ENCODE peak calls at places on chromosomes 16 and 17, in seven cellular contexts. Q is left cardiac atrium; B is thyroid gland; I is mesenteric fat pad; X is activated naive CD8-positive, alpha-beta T cell treated with anti-CD3 and anti-CD28 coated beads for 36 hours; P is stimulated activated naive CD4-positive, alpha-beta T cell treated with Interleukin-2 at 50 U/mL for 16 hours; H is BE2C. N is an unnamed sample.

GRCh38 chr16:69131167-69131748 is 1.1 kb downstream of the CHTF8 start:
- DNase-seq in X (no peak), I (no peak), H (peak), B (no peak), P (no peak), Q (no peak), N (no peak)

GRCh38 chr17:59371426-59372099 is 40.1 kb downstream of the YPEL2 start:
- DNase-seq in B (peak), Q (peak), I (no peak), H (no peak), P (no peak), X (no peak), N (peak)

GRCh38 chr16:1049976-1050247 is 22.6 kb upstream of the SSTR5 start:
- DNase-seq in Q (no peak), I (no peak), H (no peak), B (no peak), X (no peak), P (no peak), N (no peak)

GRCh38 chr17:28705074-28705659 is 6.5 kb downstream of the PROCA1 start:
- DNase-seq in B (no peak), I (no peak), P (no peak), Q (no peak), H (no peak), X (no peak), N (no peak)

GRCh38 chr17:27572665-27573064 is 58.3 kb upstream of the LGALS9 start:
- DNase-seq in Q (no peak), P (peak), I (no peak), X (peak), H (no peak), B (no peak), N (no peak)

GRCh38 chr16:67884684-67885083 is at the start of gene NRN1L:
- DNase-seq in P (no peak), H (peak), X (no peak), Q (peak), B (peak), I (peak), N (peak)

GRCh38 chr16:87585452-87586200 is 16.7 kb upstream of the JPH3 start:
- DNase-seq in P (no peak), B (no peak), I (no peak), H (no peak), Q (no peak), X (no peak), N (no peak)

GRCh38 chr16:79767597-79768280 is 167.2 kb upstream of the MAF start:
- DNase-seq in Q (no peak), I (no peak), B (peak), H (no peak), P (no peak), X (no peak), N (no peak)

GRCh38 chr17:17748179-17748578 is 66.9 kb downstream of the RAI1 start:
- DNase-seq in Q (no peak), X (no peak), H (no peak), B (no peak), I (no peak), P (no peak), N (no peak)

GRCh38 chr16:70659953-70660671 is 13.8 kb downstream of the IL34 start:
- DNase-seq in B (no peak), X (no peak), I (peak), Q (no peak), P (no peak), H (no peak), N (no peak)

GRCh38 chr16:25095636-25096035 is 15.9 kb upstream of the LCMT1 start:
- DNase-seq in I (no peak), H (no peak), B (no peak), Q (no peak), P (no peak), X (no peak), N (no peak)

GRCh38 chr16:26598061-26598460 is 468.7 kb upstream of the C16orf82 start:
- DNase-seq in P (peak), Q (no peak), H (no peak), B (peak), X (peak), I (no peak), N (no peak)

GRCh38 chr17:63378411-63379076 is 67.6 kb downstream of the CYB561 start:
- DNase-seq in Q (no peak), H (no peak), I (no peak), B (no peak), P (no peak), X (no peak), N (no peak)

GRCh38 chr17:45131616-45132301 is 556 bp downstream of the PLCD3 start:
- DNase-seq in B (no peak), P (peak), I (no peak), Q (peak), H (peak), X (peak), N (no peak)

GRCh38 chr16:55487048-55487803 is 8.2 kb downstream of the MMP2 start:
- DNase-seq in I (peak), H (no peak), P (no peak), B (no peak), Q (peak), X (no peak), N (no peak)

GRCh38 chr16:84700518-84701277 is 898 bp downstream of the USP10 start:
- DNase-seq in I (no peak), B (peak), P (peak), X (peak), Q (no peak), H (peak), N (peak)

GRCh38 chr16:84950906-84951305 is 60.4 kb downstream of the ZDHHC7 start:
- DNase-seq in I (no peak), P (peak), H (peak), Q (no peak), B (no peak), X (peak), N (no peak)

GRCh38 chr16:49754495-49755290 is 101.2 kb downstream of the ZNF423 start:
- DNase-seq in I (no peak), B (peak), Q (peak), X (no peak), H (no peak), P (no peak), N (no peak)

GRCh38 chr17:38464723-38465419 is 36.6 kb downstream of the ARHGAP23 start:
- DNase-seq in X (no peak), Q (peak), H (peak), I (peak), P (no peak), B (peak), N (peak)

GRCh38 chr17:80649200-80649644 is 104.6 kb downstream of the RPTOR start:
- DNase-seq in Q (no peak), H (no peak), I (no peak), P (peak), B (no peak), X (peak), N (no peak)

GRCh38 chr17:40699359-40699758 is 4.2 kb downstream of the KRT24 start:
- DNase-seq in X (no peak), I (no peak), H (no peak), B (no peak), P (no peak), Q (no peak), N (peak)

GRCh38 chr16:12646490-12647274 is 157.0 kb downstream of the CPPED1 start:
- DNase-seq in H (no peak), B (no peak), Q (peak), X (peak), I (peak), P (no peak), N (peak)

GRCh38 chr17:82926716-82927115 is 86.9 kb upstream of the ZNF750 start:
- DNase-seq in Q (no peak), B (no peak), P (no peak), I (no peak), H (no peak), X (no peak), N (no peak)

GRCh38 chr17:59565959-59566324 is 532 bp downstream of the DHX40 start:
- DNase-seq in Q (peak), I (no peak), P (peak), X (peak), B (peak), H (peak), N (peak)

GRCh38 chr17:57506253-57506911 is 238.7 kb downstream of the CCDC182 start:
- DNase-seq in X (no peak), B (no peak), P (no peak), I (no peak), H (peak), Q (no peak), N (no peak)

N was measured in C1 segment of cervical spinal cord.